ENCODE peak calls at places on chromosomes 2 and 18, in eight cellular contexts. F is AG09319; L is mammary epithelial cell; Z is astrocyte of the spinal cord; H is stimulated activated CD8-positive, alpha-beta memory T cell treated with anti-CD3 and anti-CD28 coated beads, Interleukin-4, amount 100 ng/mL, for 4 hours; J is activated naive CD4-positive, alpha-beta T cell treated with anti-CD3 and anti-CD28 coated beads, Interleukin-2, amount 10 ng/mL, durations not matched to agents 7 days and 5 days; A is GM04504; X is mucosa of gallbladder. B is an unnamed sample.

GRCh38 chr18:9365406-9365805 is 30.8 kb downstream of the TWSG1 start:
- DNase-seq in F (no peak), L (no peak), Z (peak; percentile 36), H (no peak), J (no peak), A (no peak), X (no peak), B (peak; percentile 13)

GRCh38 chr2:74142340-74142739 is 5.4 kb downstream of the BOLA3 start:
- DNase-seq in F (no peak), L (no peak), Z (no peak), H (no peak), J (no peak), A (no peak), X (no peak), B (no peak)

GRCh38 chr2:219748673-219749570 is 121.5 kb downstream of the SLC4A3 start:
- DNase-seq in F (no peak), L (no peak), Z (no peak), H (no peak), J (no peak), A (no peak), X (no peak), B (no peak)

GRCh38 chr2:164981217-164981990 is 26.1 kb upstream of the SLC38A11 start:
- DNase-seq in F (no peak), L (peak; percentile 57), Z (peak; percentile 53), H (no peak), J (no peak), A (no peak), X (no peak), B (no peak)

GRCh38 chr2:36296798-36297197 is 58.8 kb upstream of the CRIM1 start:
- DNase-seq in F (no peak), L (no peak), Z (no peak), H (no peak), J (no peak), A (no peak), X (no peak), B (no peak)

GRCh38 chr2:160371251-160372009 is 122.2 kb downstream of the RBMS1 start:
- DNase-seq in F (no peak), L (no peak), Z (no peak), H (no peak), J (no peak), A (no peak), X (no peak), B (peak; percentile 55)

GRCh38 chr2:207812058-207812857 is 42.6 kb upstream of the FZD5 start:
- DNase-seq in F (no peak), L (no peak), Z (no peak), H (no peak), J (no peak), A (no peak), X (no peak), B (no peak)

GRCh38 chr2:129722306-129723020 is 257.0 kb upstream of the RAB6C start:
- DNase-seq in F (no peak), L (no peak), Z (no peak), H (no peak), J (no peak), A (no peak), X (no peak), B (no peak)

GRCh38 chr2:102099536-102100293 is 42.8 kb upstream of the IL1R1 start:
- DNase-seq in F (no peak), L (peak; percentile 44), Z (no peak), H (no peak), J (no peak), A (no peak), X (no peak), B (peak; percentile 38)

GRCh38 chr2:61144697-61145268 is 17.2 kb upstream of the C2orf74 start:
- DNase-seq in F (peak; percentile 95), L (peak; percentile 95), Z (peak; percentile 98), H (peak; percentile 82), J (peak; percentile 95), A (peak; percentile 96), X (peak; percentile 98), B (peak; percentile 93)

GRCh38 chr2:141341444-141341843 is 789.4 kb downstream of the LRP1B start:
- DNase-seq in F (peak; percentile 22), L (peak; percentile 6), Z (peak; percentile 96), H (no peak), J (no peak), A (peak; percentile 80), X (no peak), B (peak; percentile 99)

GRCh38 chr2:144886847-144887246 is 366.9 kb upstream of the ZEB2 start:
- DNase-seq in F (no peak), L (no peak), Z (peak; percentile 16), H (no peak), J (no peak), A (no peak), X (peak; percentile 39), B (peak; percentile 53)

GRCh38 chr2:1051585-1051984 is 100.9 kb downstream of the SNTG2 start:
- DNase-seq in F (no peak), L (no peak), Z (no peak), H (no peak), J (no peak), A (no peak), X (no peak), B (no peak)

GRCh38 chr2:23988371-23988770 is 21.5 kb upstream of the MFSD2B start:
- DNase-seq in F (no peak), L (peak; percentile 6), Z (no peak), H (no peak), J (no peak), A (peak; percentile 3), X (no peak), B (peak; percentile 13)

GRCh38 chr2:172988728-172989127 is 86.9 kb upstream of the MAP3K20 start:
- DNase-seq in F (no peak), L (no peak), Z (no peak), H (no peak), J (no peak), A (no peak), X (no peak), B (no peak)

GRCh38 chr2:23208339-23208738 is 176.6 kb upstream of the KLHL29 start:
- DNase-seq in F (no peak), L (no peak), Z (no peak), H (no peak), J (no peak), A (no peak), X (no peak), B (no peak)

GRCh38 chr2:11930211-11930761 is 183.9 kb downstream of the LPIN1 start:
- DNase-seq in F (no peak), L (no peak), Z (peak; percentile 30), H (no peak), J (no peak), A (no peak), X (peak; percentile 42), B (no peak)

GRCh38 chr2:191539068-191539467 is 138.9 kb upstream of the NABP1 start:
- DNase-seq in F (no peak), L (no peak), Z (peak; percentile 26), H (no peak), J (peak; percentile 59), A (no peak), X (no peak), B (peak; percentile 27)

GRCh38 chr18:74315464-74316256 is at the start of gene C18orf63:
- DNase-seq in F (no peak), L (no peak), Z (no peak), H (no peak), J (no peak), A (no peak), X (no peak), B (no peak)

GRCh38 chr2:55403177-55403998 is 16.3 kb downstream of the CCDC88A start:
- DNase-seq in F (no peak), L (no peak), Z (no peak), H (no peak), J (no peak), A (no peak), X (no peak), B (no peak)

GRCh38 chr2:150135223-150135883 is 352.1 kb downstream of the RND3 start:
- DNase-seq in F (no peak), L (no peak), Z (no peak), H (no peak), J (no peak), A (no peak), X (peak; percentile 69), B (no peak)

GRCh38 chr2:127991742-127992141 is 36.1 kb downstream of the SAP130 start:
- DNase-seq in F (no peak), L (no peak), Z (no peak), H (no peak), J (no peak), A (no peak), X (no peak), B (no peak)

GRCh38 chr18:66013976-66014375 is 263.2 kb downstream of the CDH7 start:
- DNase-seq in F (no peak), L (peak; percentile 0), Z (peak; percentile 2), H (no peak), J (no peak), A (no peak), X (no peak), B (peak; percentile 27)

GRCh38 chr2:145569108-145569507 is 1049.2 kb upstream of the ZEB2 start:
- DNase-seq in F (no peak), L (peak; percentile 60), Z (no peak), H (no peak), J (no peak), A (no peak), X (no peak), B (peak; percentile 48)

GRCh38 chr2:209277444-209277843 is 146.4 kb upstream of the MAP2 start:
- DNase-seq in F (no peak), L (no peak), Z (no peak), H (no peak), J (no peak), A (no peak), X (no peak), B (no peak)

GRCh38 chr2:167135691-167136090 is 247.4 kb downstream of the XIRP2 start:
- DNase-seq in F (no peak), L (no peak), Z (no peak), H (no peak), J (no peak), A (no peak), X (no peak), B (peak; percentile 54)

GRCh38 chr18:79540161-79540913 is 139.3 kb upstream of the CTDP1 start:
- DNase-seq in F (no peak), L (peak; percentile 9), Z (no peak), H (no peak), J (peak; percentile 7), A (no peak), X (no peak), B (no peak)

GRCh38 chr2:160338891-160339290 is 138.8 kb upstream of the ITGB6 start:
- DNase-seq in F (no peak), L (no peak), Z (no peak), H (no peak), J (no peak), A (no peak), X (no peak), B (peak; percentile 40)

GRCh38 chr18:73594749-73595148 is 552.9 kb downstream of the FBXO15 start:
- DNase-seq in F (no peak), L (no peak), Z (no peak), H (no peak), J (no peak), A (no peak), X (no peak), B (peak; percentile 50)

GRCh38 chr18:45456076-45457066 is 158.9 kb upstream of the SLC14A2 start:
- DNase-seq in F (no peak), L (no peak), Z (no peak), H (no peak), J (no peak), A (no peak), X (no peak), B (no peak)

GRCh38 chr2:236631361-236632291 is 62.0 kb downstream of the ACKR3 start:
- DNase-seq in F (no peak), L (no peak), Z (no peak), H (no peak), J (no peak), A (no peak), X (peak; percentile 25), B (no peak)

GRCh38 chr2:149601141-149601796 is 13.7 kb upstream of the MMADHC start:
- DNase-seq in F (no peak), L (peak; percentile 30), Z (peak; percentile 62), H (no peak), J (no peak), A (no peak), X (no peak), B (peak; percentile 72)

GRCh38 chr2:106078091-106078490 is 116.0 kb downstream of the UXS1 start:
- DNase-seq in F (no peak), L (no peak), Z (no peak), H (no peak), J (no peak), A (no peak), X (no peak), B (no peak)

GRCh38 chr2:62055724-62056336 is 140.1 kb upstream of the B3GNT2 start:
- DNase-seq in F (no peak), L (peak; percentile 37), Z (no peak), H (no peak), J (no peak), A (no peak), X (no peak), B (no peak)